ENCODE peak calls at places on chromosomes 11 and 22, in six cellular contexts. One of them, this sample, is unnamed.

GRCh38 chr11:128575956-128576340 is 11.4 kb downstream of the ETS1 start:
- DNase-seq in IMR-90: peak
- DNase-seq in H9: no peak
- DNase-seq in mesenchymal stem cell: peak
- DNase-seq in neuronal stem cell: no peak
- DNase-seq in trophoblast cell: peak
- DNase-seq in this sample: no peak

GRCh38 chr11:87125257-87125656 is 87.5 kb downstream of the TMEM135 start:
- DNase-seq in IMR-90: no peak
- DNase-seq in H9: no peak
- DNase-seq in mesenchymal stem cell: no peak
- DNase-seq in neuronal stem cell: no peak
- DNase-seq in trophoblast cell: no peak
- DNase-seq in this sample: no peak

GRCh38 chr11:104076455-104076854 is 40.0 kb downstream of the DDI1 start:
- DNase-seq in IMR-90: no peak
- DNase-seq in H9: no peak
- DNase-seq in mesenchymal stem cell: no peak
- DNase-seq in neuronal stem cell: no peak
- DNase-seq in trophoblast cell: no peak
- DNase-seq in this sample: no peak

GRCh38 chr11:59766542-59766941 is 11.4 kb downstream of the STX3 start:
- DNase-seq in IMR-90: no peak
- DNase-seq in H9: no peak
- DNase-seq in mesenchymal stem cell: no peak
- DNase-seq in neuronal stem cell: no peak
- DNase-seq in trophoblast cell: no peak
- DNase-seq in this sample: no peak

GRCh38 chr22:38638216-38638615 is 18.0 kb downstream of the FAM227A start:
- DNase-seq in IMR-90: peak
- DNase-seq in H9: no peak
- DNase-seq in mesenchymal stem cell: peak
- DNase-seq in neuronal stem cell: no peak
- DNase-seq in trophoblast cell: no peak
- DNase-seq in this sample: no peak

GRCh38 chr11:37999171-37999570 is 1401.1 kb upstream of the RAG2 start:
- DNase-seq in IMR-90: no peak
- DNase-seq in H9: no peak
- DNase-seq in mesenchymal stem cell: no peak
- DNase-seq in neuronal stem cell: no peak
- DNase-seq in trophoblast cell: no peak
- DNase-seq in this sample: no peak

GRCh38 chr11:76408171-76408965 is 27.2 kb downstream of the GVQW3 start:
- DNase-seq in IMR-90: no peak
- DNase-seq in H9: no peak
- DNase-seq in mesenchymal stem cell: peak
- DNase-seq in neuronal stem cell: no peak
- DNase-seq in trophoblast cell: no peak
- DNase-seq in this sample: no peak

GRCh38 chr11:103125462-103125861 is 16.2 kb downstream of the DYNC2H1 start:
- DNase-seq in IMR-90: no peak
- DNase-seq in H9: no peak
- DNase-seq in mesenchymal stem cell: no peak
- DNase-seq in neuronal stem cell: no peak
- DNase-seq in trophoblast cell: no peak
- DNase-seq in this sample: no peak

GRCh38 chr22:33361581-33361980 is 303.4 kb upstream of the SYN3 start:
- DNase-seq in IMR-90: peak
- DNase-seq in H9: no peak
- DNase-seq in mesenchymal stem cell: peak
- DNase-seq in neuronal stem cell: no peak
- DNase-seq in trophoblast cell: no peak
- DNase-seq in this sample: no peak

GRCh38 chr22:46162285-46162684 is 12.0 kb downstream of the PPARA start:
- DNase-seq in IMR-90: no peak
- DNase-seq in H9: no peak
- DNase-seq in mesenchymal stem cell: no peak
- DNase-seq in neuronal stem cell: no peak
- DNase-seq in trophoblast cell: no peak
- DNase-seq in this sample: no peak

GRCh38 chr11:15845261-15845660 is 511.1 kb downstream of the SOX6 start:
- DNase-seq in IMR-90: no peak
- DNase-seq in H9: peak
- DNase-seq in mesenchymal stem cell: no peak
- DNase-seq in neuronal stem cell: peak
- DNase-seq in trophoblast cell: no peak
- DNase-seq in this sample: no peak

GRCh38 chr11:120130176-120130980 is 7.5 kb downstream of the TRIM29 start:
- DNase-seq in IMR-90: no peak
- DNase-seq in H9: no peak
- DNase-seq in mesenchymal stem cell: no peak
- DNase-seq in neuronal stem cell: no peak
- DNase-seq in trophoblast cell: no peak
- DNase-seq in this sample: no peak

GRCh38 chr22:36773935-36774334 is 2.0 kb downstream of the IFT27 start:
- DNase-seq in IMR-90: peak
- DNase-seq in H9: no peak
- DNase-seq in mesenchymal stem cell: peak
- DNase-seq in neuronal stem cell: no peak
- DNase-seq in trophoblast cell: peak
- DNase-seq in this sample: no peak

GRCh38 chr11:115721309-115722007 is 217.2 kb upstream of the CADM1 start:
- DNase-seq in IMR-90: no peak
- DNase-seq in H9: no peak
- DNase-seq in mesenchymal stem cell: no peak
- DNase-seq in neuronal stem cell: no peak
- DNase-seq in trophoblast cell: no peak
- DNase-seq in this sample: no peak

GRCh38 chr11:70544774-70545625 is 146.7 kb downstream of the CTTN start:
- DNase-seq in IMR-90: peak
- DNase-seq in H9: peak
- DNase-seq in mesenchymal stem cell: peak
- DNase-seq in neuronal stem cell: peak
- DNase-seq in trophoblast cell: no peak
- DNase-seq in this sample: peak

GRCh38 chr22:37193629-37194191 is 5.7 kb upstream of the C1QTNF6 start:
- DNase-seq in IMR-90: peak
- DNase-seq in H9: no peak
- DNase-seq in mesenchymal stem cell: peak
- DNase-seq in neuronal stem cell: no peak
- DNase-seq in trophoblast cell: peak
- DNase-seq in this sample: no peak

GRCh38 chr11:115498354-115498753 is 5.9 kb downstream of the CADM1 start:
- DNase-seq in IMR-90: no peak
- DNase-seq in H9: no peak
- DNase-seq in mesenchymal stem cell: no peak
- DNase-seq in neuronal stem cell: no peak
- DNase-seq in trophoblast cell: no peak
- DNase-seq in this sample: no peak

GRCh38 chr11:34644669-34645406 is 23.9 kb downstream of the EHF start:
- DNase-seq in IMR-90: peak
- DNase-seq in H9: no peak
- DNase-seq in mesenchymal stem cell: peak
- DNase-seq in neuronal stem cell: no peak
- DNase-seq in trophoblast cell: peak
- DNase-seq in this sample: no peak

GRCh38 chr22:42766860-42767259 is 46.2 kb upstream of the A4GALT start:
- DNase-seq in IMR-90: no peak
- DNase-seq in H9: no peak
- DNase-seq in mesenchymal stem cell: no peak
- DNase-seq in neuronal stem cell: no peak
- DNase-seq in trophoblast cell: no peak
- DNase-seq in this sample: no peak

GRCh38 chr22:24768537-24769374 is 5.8 kb downstream of the PIWIL3 start:
- DNase-seq in IMR-90: peak
- DNase-seq in H9: peak
- DNase-seq in mesenchymal stem cell: peak
- DNase-seq in neuronal stem cell: peak
- DNase-seq in trophoblast cell: peak
- DNase-seq in this sample: no peak

GRCh38 chr11:116701876-116702275 is 70.9 kb downstream of the BUD13 start:
- DNase-seq in IMR-90: no peak
- DNase-seq in H9: no peak
- DNase-seq in mesenchymal stem cell: no peak
- DNase-seq in neuronal stem cell: no peak
- DNase-seq in trophoblast cell: no peak
- DNase-seq in this sample: no peak

GRCh38 chr11:58178444-58178843 is 10.4 kb upstream of the OR9Q2 start:
- DNase-seq in IMR-90: no peak
- DNase-seq in H9: no peak
- DNase-seq in mesenchymal stem cell: no peak
- DNase-seq in neuronal stem cell: no peak
- DNase-seq in trophoblast cell: no peak
- DNase-seq in this sample: no peak

GRCh38 chr11:107172996-107173395 is 154.7 kb upstream of the GUCY1A2 start:
- DNase-seq in IMR-90: no peak
- DNase-seq in H9: no peak
- DNase-seq in mesenchymal stem cell: no peak
- DNase-seq in neuronal stem cell: no peak
- DNase-seq in trophoblast cell: peak
- DNase-seq in this sample: no peak

GRCh38 chr22:23071163-23072034 is 1.1 kb downstream of the GNAZ start:
- DNase-seq in IMR-90: no peak
- DNase-seq in H9: no peak
- DNase-seq in mesenchymal stem cell: no peak
- DNase-seq in neuronal stem cell: no peak
- DNase-seq in trophoblast cell: no peak
- DNase-seq in this sample: no peak

GRCh38 chr11:132139181-132139580 is 768.8 kb downstream of the NTM start:
- DNase-seq in IMR-90: no peak
- DNase-seq in H9: no peak
- DNase-seq in mesenchymal stem cell: no peak
- DNase-seq in neuronal stem cell: no peak
- DNase-seq in trophoblast cell: no peak
- DNase-seq in this sample: no peak

GRCh38 chr22:31248138-31248745 is 36.1 kb downstream of the LIMK2 start:
- DNase-seq in IMR-90: peak
- DNase-seq in H9: peak
- DNase-seq in mesenchymal stem cell: peak
- DNase-seq in neuronal stem cell: peak
- DNase-seq in trophoblast cell: peak
- DNase-seq in this sample: peak

DNA sequence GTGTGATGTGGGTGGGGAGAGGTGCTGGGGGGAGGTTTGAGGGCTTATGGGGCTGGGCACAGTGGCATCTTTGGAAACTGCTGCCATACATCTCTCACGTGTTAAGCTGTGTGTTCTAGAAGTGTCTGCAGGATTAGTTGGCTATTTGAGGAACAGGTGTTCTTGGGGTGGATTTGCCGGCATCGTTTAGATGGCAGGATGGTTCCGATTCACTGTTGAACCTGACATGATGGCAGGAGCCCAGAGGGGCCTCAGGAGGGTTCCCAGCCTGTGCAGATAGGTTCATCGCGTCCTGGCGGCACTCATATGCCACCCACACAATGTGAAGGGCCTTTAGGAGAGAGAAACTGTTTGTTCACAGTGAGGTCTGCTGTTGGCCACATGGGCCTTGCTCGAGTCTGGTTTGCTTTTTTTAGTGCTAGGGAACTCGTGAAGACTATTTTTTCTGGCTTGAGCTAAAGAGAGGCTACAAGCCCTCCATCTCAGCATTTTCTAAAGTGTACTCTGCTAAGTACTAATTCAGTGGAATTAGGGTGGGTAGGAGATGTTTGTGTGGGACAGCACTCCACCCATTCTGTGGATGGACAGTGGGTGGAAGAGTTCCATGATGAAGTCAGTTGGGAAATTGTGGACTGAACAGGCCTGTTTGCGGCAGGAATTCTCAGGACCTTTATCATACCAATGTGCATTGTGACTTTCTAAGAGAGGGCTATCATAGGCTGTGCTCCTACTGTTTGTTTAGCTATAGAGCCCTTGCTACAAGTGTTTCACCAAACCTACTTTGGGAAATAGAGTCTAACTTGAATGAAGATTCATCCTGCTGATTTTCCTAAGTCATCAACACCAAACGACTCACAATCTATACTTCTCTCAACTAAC is 55.4 kb upstream of the PLET1 start:
- DNase-seq in IMR-90: no peak
- DNase-seq in H9: no peak
- DNase-seq in mesenchymal stem cell: no peak
- DNase-seq in neuronal stem cell: no peak
- DNase-seq in trophoblast cell: no peak
- DNase-seq in this sample: no peak
- H4K91ac ChIP-seq in IMR-90: peak
- H4K91ac ChIP-seq in H9: no peak
- H4K91ac ChIP-seq in mesenchymal stem cell: peak
- H4K91ac ChIP-seq in neuronal stem cell: no peak
- H4K91ac ChIP-seq in trophoblast cell: no peak
- H4K91ac ChIP-seq in this sample: no peak

GRCh38 chr22:16933924-16934282 is 74.1 kb downstream of the GAB4 start:
- DNase-seq in IMR-90: no peak
- DNase-seq in H9: no peak
- DNase-seq in mesenchymal stem cell: no peak
- DNase-seq in neuronal stem cell: no peak
- DNase-seq in trophoblast cell: no peak
- DNase-seq in this sample: no peak
- H4K91ac ChIP-seq in IMR-90: no peak
- H4K91ac ChIP-seq in H9: no peak
- H4K91ac ChIP-seq in mesenchymal stem cell: no peak
- H4K91ac ChIP-seq in neuronal stem cell: no peak
- H4K91ac ChIP-seq in trophoblast cell: no peak
- H4K91ac ChIP-seq in this sample: no peak

DNA sequence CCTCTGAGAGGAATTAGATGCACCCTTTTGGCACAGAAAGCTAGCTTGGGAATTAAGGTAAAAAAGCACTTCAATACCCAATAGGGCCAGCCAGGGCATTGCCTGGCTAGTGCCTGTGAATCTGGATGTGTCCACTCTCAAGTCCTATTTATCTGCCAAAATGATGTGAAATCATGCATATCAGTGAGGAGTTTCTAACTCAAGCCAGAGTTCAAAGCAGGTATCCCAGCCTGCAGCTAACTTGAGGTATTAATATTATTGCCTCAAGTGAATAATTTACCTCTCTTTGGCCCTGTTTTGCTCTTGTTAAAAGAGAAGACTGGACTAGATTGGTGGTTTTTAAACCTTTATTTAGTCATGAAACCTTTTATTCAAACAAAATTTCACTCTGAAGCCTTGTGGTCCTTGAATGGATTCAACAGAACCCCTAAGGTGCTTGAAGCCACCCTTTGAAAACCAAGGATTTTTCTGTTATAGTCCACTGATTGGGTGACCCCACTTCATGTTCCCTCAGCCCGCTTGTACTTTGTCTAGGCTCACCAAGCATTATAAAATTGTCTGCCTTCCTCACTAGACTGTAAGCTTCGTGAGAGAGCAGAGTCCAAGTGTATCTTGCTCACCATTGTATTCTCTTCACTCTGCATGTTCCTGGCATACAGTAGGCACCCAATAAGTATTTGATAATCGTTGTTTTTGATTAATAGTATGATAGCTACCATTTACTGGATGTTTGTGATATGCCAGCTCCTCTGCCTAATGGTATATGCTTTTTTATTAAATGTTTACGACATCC is 4.5 kb downstream of the RNF121 start:
- DNase-seq in IMR-90: no peak
- DNase-seq in H9: no peak
- DNase-seq in mesenchymal stem cell: no peak
- DNase-seq in neuronal stem cell: no peak
- DNase-seq in trophoblast cell: no peak
- DNase-seq in this sample: no peak
- H4K91ac ChIP-seq in IMR-90: no peak
- H4K91ac ChIP-seq in H9: no peak
- H4K91ac ChIP-seq in mesenchymal stem cell: no peak
- H4K91ac ChIP-seq in neuronal stem cell: no peak
- H4K91ac ChIP-seq in trophoblast cell: no peak
- H4K91ac ChIP-seq in this sample: no peak

GRCh38 chr11:100574894-100575769 is 112.0 kb upstream of the ARHGAP42 start:
- DNase-seq in IMR-90: peak
- DNase-seq in H9: no peak
- DNase-seq in mesenchymal stem cell: peak
- DNase-seq in neuronal stem cell: no peak
- DNase-seq in trophoblast cell: peak
- DNase-seq in this sample: no peak
- H4K91ac ChIP-seq in IMR-90: no peak
- H4K91ac ChIP-seq in H9: no peak
- H4K91ac ChIP-seq in mesenchymal stem cell: no peak
- H4K91ac ChIP-seq in neuronal stem cell: no peak
- H4K91ac ChIP-seq in trophoblast cell: no peak
- H4K91ac ChIP-seq in this sample: no peak

This sample was measured in H1.